ENCODE peak calls at places on chromosomes 12 and 14, in four cellular contexts. One of them, this sample, is unnamed.

GRCh38 chr12:31323466-31324115 is 2.4 kb downstream of the SINHCAF start:
- DNase-seq in GM12878: no peak
- DNase-seq in K562: peak
- DNase-seq in A549: peak
- DNase-seq in this sample: no peak

GRCh38 chr12:132923356-132923909 is 32.7 kb downstream of the ZNF605 start:
- DNase-seq in A549: no peak
- DNase-seq in K562: no peak
- DNase-seq in GM12878: no peak
- DNase-seq in this sample: no peak

GRCh38 chr14:75090353-75090752 is 20.9 kb downstream of the ZC2HC1C start:
- DNase-seq in K562: no peak
- DNase-seq in A549: no peak
- DNase-seq in GM12878: no peak
- DNase-seq in this sample: no peak

GRCh38 chr14:35337557-35338255 is 45.5 kb downstream of the PSMA6 start:
- DNase-seq in A549: peak
- DNase-seq in GM12878: no peak
- DNase-seq in K562: no peak
- DNase-seq in this sample: no peak

GRCh38 chr14:24432259-24433131 is 2.7 kb downstream of the KHNYN start:
- DNase-seq in A549: no peak
- DNase-seq in K562: no peak
- DNase-seq in GM12878: no peak
- DNase-seq in this sample: no peak

GRCh38 chr14:104383931-104384775 is 195.4 kb upstream of the C14orf180 start:
- DNase-seq in A549: no peak
- DNase-seq in GM12878: no peak
- DNase-seq in K562: no peak
- DNase-seq in this sample: no peak

GRCh38 chr14:28098863-28099262 is 667.7 kb upstream of the FOXG1 start:
- DNase-seq in GM12878: no peak
- DNase-seq in A549: no peak
- DNase-seq in K562: no peak
- DNase-seq in this sample: no peak

GRCh38 chr12:113135178-113136127 is at the start of gene RASAL1:
- DNase-seq in A549: peak
- DNase-seq in K562: peak
- DNase-seq in GM12878: no peak
- DNase-seq in this sample: peak

GRCh38 chr14:67358914-67359313 is 690 bp downstream of the ATP6V1D start:
- DNase-seq in K562: no peak
- DNase-seq in A549: no peak
- DNase-seq in GM12878: no peak
- DNase-seq in this sample: no peak

GRCh38 chr12:103586132-103586531 is 941 bp upstream of the STAB2 start:
- DNase-seq in K562: no peak
- DNase-seq in A549: no peak
- DNase-seq in GM12878: no peak
- DNase-seq in this sample: no peak

GRCh38 chr12:63945777-63946176 is 101.3 kb downstream of the SRGAP1 start:
- DNase-seq in GM12878: no peak
- DNase-seq in A549: no peak
- DNase-seq in K562: no peak
- DNase-seq in this sample: no peak

GRCh38 chr14:75566321-75566720 is 12.1 kb upstream of the FLVCR2 start:
- DNase-seq in GM12878: no peak
- DNase-seq in A549: no peak
- DNase-seq in K562: no peak
- DNase-seq in this sample: no peak

GRCh38 chr14:87283547-87283946 is 709.4 kb downstream of the GALC start:
- DNase-seq in K562: no peak
- DNase-seq in GM12878: no peak
- DNase-seq in A549: no peak
- DNase-seq in this sample: no peak

GRCh38 chr14:101227611-101228594 is 324.4 kb upstream of the RTL1 start:
- DNase-seq in K562: no peak
- DNase-seq in A549: no peak
- DNase-seq in GM12878: no peak
- DNase-seq in this sample: no peak

GRCh38 chr12:51911788-51912711 is 4.7 kb downstream of the ACVRL1 start:
- DNase-seq in K562: peak
- DNase-seq in A549: no peak
- DNase-seq in GM12878: no peak
- DNase-seq in this sample: no peak

GRCh38 chr14:102901633-102902032 is 20.8 kb upstream of the AMN start:
- DNase-seq in K562: no peak
- DNase-seq in GM12878: peak
- DNase-seq in A549: no peak
- DNase-seq in this sample: no peak

GRCh38 chr14:22998324-22999012 is 11.5 kb downstream of the C14orf93 start:
- DNase-seq in A549: no peak
- DNase-seq in K562: no peak
- DNase-seq in GM12878: no peak
- DNase-seq in this sample: no peak

GRCh38 chr12:102535306-102535705 is 54.9 kb upstream of the IGF1 start:
- DNase-seq in GM12878: no peak
- DNase-seq in A549: no peak
- DNase-seq in K562: no peak
- DNase-seq in this sample: no peak

GRCh38 chr12:63420206-63420644 is 248.1 kb downstream of the DPY19L2 start:
- DNase-seq in GM12878: peak
- DNase-seq in K562: peak
- DNase-seq in A549: peak
- DNase-seq in this sample: peak

GRCh38 chr12:19382111-19382526 is 57.2 kb upstream of the AEBP2 start:
- DNase-seq in GM12878: peak
- DNase-seq in K562: no peak
- DNase-seq in A549: peak
- DNase-seq in this sample: peak
- TF ChIP-seq POLR2AphosphoS2 in GM12878: no peak
- TF ChIP-seq POLR2AphosphoS2 in K562: no peak
- TF ChIP-seq POLR2AphosphoS2 in A549: no peak
- TF ChIP-seq POLR2AphosphoS2 in this sample: no peak

GRCh38 chr12:92546826-92547348 is 155.9 kb upstream of the PLEKHG7 start:
- DNase-seq in A549: no peak
- DNase-seq in K562: no peak
- DNase-seq in GM12878: no peak
- DNase-seq in this sample: no peak

GRCh38 chr12:92550661-92551060 is 152.1 kb upstream of the PLEKHG7 start:
- DNase-seq in A549: no peak
- DNase-seq in GM12878: no peak
- DNase-seq in K562: no peak
- DNase-seq in this sample: no peak

GRCh38 chr12:92550234-92550633 is 152.6 kb upstream of the PLEKHG7 start:
- DNase-seq in GM12878: no peak
- DNase-seq in A549: no peak
- DNase-seq in K562: no peak
- DNase-seq in this sample: no peak

GRCh38 chr12:92546259-92546825 is 156.4 kb upstream of the PLEKHG7 start:
- DNase-seq in K562: no peak
- DNase-seq in GM12878: no peak
- DNase-seq in A549: no peak
- DNase-seq in this sample: no peak

GRCh38 chr12:92547906-92548305 is 154.9 kb upstream of the PLEKHG7 start:
- DNase-seq in A549: no peak
- DNase-seq in K562: no peak
- DNase-seq in GM12878: no peak
- DNase-seq in this sample: no peak
- TF ChIP-seq POLR2AphosphoS2 in A549: no peak
- TF ChIP-seq POLR2AphosphoS2 in K562: no peak
- TF ChIP-seq POLR2AphosphoS2 in GM12878: no peak
- TF ChIP-seq POLR2AphosphoS2 in this sample: no peak

GRCh38 chr14:78048120-78048519 is 122.1 kb upstream of the NRXN3 start:
- DNase-seq in GM12878: no peak
- DNase-seq in K562: peak
- DNase-seq in A549: no peak
- DNase-seq in this sample: no peak
- TF ChIP-seq POLR2AphosphoS2 in GM12878: no peak
- TF ChIP-seq POLR2AphosphoS2 in K562: no peak
- TF ChIP-seq POLR2AphosphoS2 in A549: no peak
- TF ChIP-seq POLR2AphosphoS2 in this sample: no peak

GRCh38 chr14:61420326-61420725 is 98.9 kb downstream of the PRKCH start:
- DNase-seq in K562: no peak
- DNase-seq in A549: peak
- DNase-seq in GM12878: no peak
- DNase-seq in this sample: no peak
- TF ChIP-seq POLR2AphosphoS2 in K562: no peak
- TF ChIP-seq POLR2AphosphoS2 in A549: no peak
- TF ChIP-seq POLR2AphosphoS2 in GM12878: no peak
- TF ChIP-seq POLR2AphosphoS2 in this sample: no peak

DNA sequence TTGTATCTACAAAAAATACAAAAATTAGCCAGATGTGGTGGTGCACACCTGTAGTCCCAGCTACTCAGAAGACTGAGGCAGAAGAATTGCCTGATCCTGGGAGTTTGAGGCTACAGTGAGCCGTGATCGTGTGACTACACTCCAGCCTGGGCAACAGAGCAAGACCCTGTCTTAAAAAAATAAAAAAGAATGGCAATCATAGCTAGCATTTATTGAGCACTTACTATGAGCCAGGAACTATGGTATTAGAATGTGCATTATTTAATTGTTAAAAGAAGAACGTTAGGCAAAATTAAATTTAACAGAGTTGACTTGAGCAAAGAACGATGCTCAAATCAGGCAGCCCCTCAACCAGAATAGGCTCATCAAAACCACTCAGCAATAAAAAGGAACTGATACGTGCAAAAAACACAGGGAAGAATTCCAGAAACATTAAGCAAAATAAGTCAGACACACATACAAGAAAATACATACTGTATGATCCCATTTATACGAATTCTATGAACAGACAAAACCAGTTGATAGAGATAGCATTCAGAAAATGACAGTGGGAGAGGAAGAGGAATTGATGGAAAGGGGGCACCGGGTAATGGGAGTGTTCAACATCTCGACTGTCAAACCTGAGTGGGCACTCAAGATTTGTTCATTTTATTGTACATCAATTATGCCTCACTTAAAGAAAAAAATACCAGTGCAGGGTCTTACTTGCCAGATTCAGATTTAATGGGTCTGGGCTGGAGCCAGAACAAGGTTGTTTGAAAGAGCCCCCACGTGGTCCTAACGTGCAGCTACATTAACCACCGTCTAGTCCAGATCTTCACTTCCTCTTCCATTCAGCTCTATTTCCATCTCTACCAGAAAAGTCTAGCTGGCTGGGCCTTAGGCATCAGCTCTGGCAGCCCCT is 8.0 kb downstream of the SCNN1A start:
- DNase-seq in K562: no peak
- DNase-seq in GM12878: peak
- DNase-seq in A549: peak
- DNase-seq in this sample: peak
- TF ChIP-seq POLR2AphosphoS2 in K562: no peak
- TF ChIP-seq POLR2AphosphoS2 in GM12878: no peak
- TF ChIP-seq POLR2AphosphoS2 in A549: no peak
- TF ChIP-seq POLR2AphosphoS2 in this sample: no peak

GRCh38 chr12:117356048-117356447 is 5.4 kb downstream of the NOS1 start:
- DNase-seq in GM12878: no peak
- DNase-seq in K562: no peak
- DNase-seq in A549: peak
- DNase-seq in this sample: no peak
- TF ChIP-seq POLR2AphosphoS2 in GM12878: no peak
- TF ChIP-seq POLR2AphosphoS2 in K562: no peak
- TF ChIP-seq POLR2AphosphoS2 in A549: no peak
- TF ChIP-seq POLR2AphosphoS2 in this sample: no peak

DNA sequence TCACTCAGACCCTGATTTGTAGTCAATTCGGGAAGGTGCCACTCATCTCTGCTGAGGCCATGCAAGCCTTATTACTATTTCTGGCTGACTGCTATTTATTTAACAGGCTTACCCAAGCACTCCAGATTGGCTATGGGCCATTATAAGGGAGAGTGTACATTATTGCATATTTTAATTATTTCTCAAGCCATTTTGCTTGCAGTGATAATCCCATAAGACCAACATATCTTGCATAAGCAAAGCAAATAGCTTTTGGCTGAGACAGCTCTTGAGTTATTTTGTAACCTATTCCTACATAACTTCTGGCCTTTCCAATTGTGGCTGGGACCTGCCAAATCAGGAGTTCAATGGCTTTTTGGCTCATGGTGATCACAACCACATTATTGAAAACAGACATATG is 509.6 kb upstream of the USP15 start:
- DNase-seq in A549: no peak
- DNase-seq in GM12878: no peak
- DNase-seq in K562: no peak
- DNase-seq in this sample: no peak
- TF ChIP-seq POLR2AphosphoS2 in A549: no peak
- TF ChIP-seq POLR2AphosphoS2 in GM12878: no peak
- TF ChIP-seq POLR2AphosphoS2 in K562: no peak
- TF ChIP-seq POLR2AphosphoS2 in this sample: no peak

DNA sequence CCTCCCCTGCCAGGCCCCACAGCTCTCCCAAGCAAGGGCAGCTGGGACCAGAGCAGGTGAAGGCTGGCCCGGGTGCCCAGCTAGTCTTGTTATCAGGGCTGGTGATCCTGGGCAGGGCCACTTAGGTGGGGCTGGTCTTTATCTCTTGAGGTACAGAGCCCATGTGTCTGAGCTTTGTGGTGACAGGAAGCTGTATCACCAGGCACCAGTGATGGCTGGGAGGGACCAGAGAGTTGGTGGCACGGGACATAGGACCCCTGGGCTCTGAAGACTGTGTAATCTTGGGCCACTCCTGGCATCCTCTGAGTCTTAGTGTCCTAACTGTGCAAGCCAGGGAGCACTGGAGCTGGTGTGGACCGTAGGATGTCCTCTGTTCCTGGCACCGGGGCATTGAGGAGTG is 12.8 kb upstream of the HPD start:
- DNase-seq in K562: peak
- DNase-seq in GM12878: no peak
- DNase-seq in A549: no peak
- DNase-seq in this sample: no peak
- TF ChIP-seq POLR2AphosphoS2 in K562: no peak
- TF ChIP-seq POLR2AphosphoS2 in GM12878: no peak
- TF ChIP-seq POLR2AphosphoS2 in A549: no peak
- TF ChIP-seq POLR2AphosphoS2 in this sample: no peak

GRCh38 chr12:47636908-47637780 is 68.7 kb downstream of the RPAP3 start:
- DNase-seq in K562: no peak
- DNase-seq in GM12878: no peak
- DNase-seq in A549: peak
- DNase-seq in this sample: peak

DNA sequence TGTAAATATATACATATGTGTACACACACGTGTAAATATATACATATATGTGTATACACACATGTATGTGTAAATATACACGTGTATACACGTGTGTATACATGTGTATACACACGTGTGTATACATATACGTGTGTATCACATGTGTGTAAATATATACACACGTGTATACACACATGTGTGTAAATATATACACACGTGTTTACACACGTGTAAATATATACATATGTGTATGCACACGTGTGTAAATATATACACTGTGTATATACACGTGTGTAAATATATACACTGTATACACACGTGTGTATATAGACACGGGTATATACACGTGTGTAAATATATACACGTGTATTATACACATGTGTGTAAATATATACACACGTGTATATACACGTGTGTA is 71.7 kb downstream of the RPAP3 start:
- DNase-seq in GM12878: no peak
- DNase-seq in A549: no peak
- DNase-seq in K562: no peak
- DNase-seq in this sample: no peak
- TF ChIP-seq POLR2AphosphoS2 in GM12878: no peak
- TF ChIP-seq POLR2AphosphoS2 in A549: no peak
- TF ChIP-seq POLR2AphosphoS2 in K562: no peak
- TF ChIP-seq POLR2AphosphoS2 in this sample: no peak

This sample was measured in HepG2.